ENCODE peak calls at places on chromosomes 13 and 19, in four cellular contexts. B, T, R and Z are unnamed samples.

GRCh38 chr13:77981191-77981925 is 62.7 kb upstream of the EDNRB start:
- DNase-seq in B (no peak), R (no peak), T (no peak), Z (no peak)

GRCh38 chr19:14118165-14119051 is 846 bp upstream of the PRKACA start:
- DNase-seq in B (peak), R (no peak), T (no peak), Z (peak)

GRCh38 chr13:89554801-89555200 is 1792.7 kb upstream of the MIR17HG start:
- DNase-seq in T (no peak), B (peak), R (no peak), Z (no peak)

GRCh38 chr13:106570354-106570822 is 2.5 kb upstream of the ARGLU1 start:
- DNase-seq in T (no peak), B (no peak), R (peak), Z (peak)

GRCh38 chr13:111095031-111095840 is 19.9 kb upstream of the ARHGEF7 start:
- DNase-seq in R (no peak), T (no peak), B (no peak), Z (no peak)

GRCh38 chr13:27182844-27183497 is 11.4 kb upstream of the USP12 start:
- DNase-seq in R (peak), T (no peak), B (peak), Z (no peak)

GRCh38 chr19:55146078-55146647 is 2.8 kb downstream of the TNNT1 start:
- DNase-seq in R (peak), T (no peak), B (no peak), Z (peak)

GRCh38 chr19:50252111-50252886 is 48.9 kb downstream of the MYH14 start:
- DNase-seq in T (no peak), R (peak), B (no peak), Z (peak)

GRCh38 chr19:51664997-51665396 is 18.4 kb upstream of the SIGLEC14 start:
- DNase-seq in T (no peak), R (no peak), B (no peak), Z (no peak)

GRCh38 chr13:30157616-30157993 is 149.7 kb downstream of the KATNAL1 start:
- DNase-seq in R (no peak), T (peak), B (no peak), Z (no peak)
- H2AFZ ChIP-seq in R (no peak), T (peak), B (no peak), Z (no peak)

GRCh38 chr13:39419068-39419467 is 183.9 kb downstream of the LHFPL6 start:
- DNase-seq in R (no peak), B (no peak), T (no peak), Z (no peak)

GRCh38 chr13:39418424-39418823 is 184.6 kb downstream of the LHFPL6 start:
- DNase-seq in B (no peak), T (no peak), R (no peak), Z (no peak)

GRCh38 chr13:39417643-39418042 is 185.3 kb downstream of the LHFPL6 start:
- DNase-seq in B (no peak), T (no peak), R (no peak), Z (peak)

GRCh38 chr13:39419866-39420265 is 183.1 kb downstream of the LHFPL6 start:
- DNase-seq in T (no peak), R (no peak), B (no peak), Z (no peak)

DNA sequence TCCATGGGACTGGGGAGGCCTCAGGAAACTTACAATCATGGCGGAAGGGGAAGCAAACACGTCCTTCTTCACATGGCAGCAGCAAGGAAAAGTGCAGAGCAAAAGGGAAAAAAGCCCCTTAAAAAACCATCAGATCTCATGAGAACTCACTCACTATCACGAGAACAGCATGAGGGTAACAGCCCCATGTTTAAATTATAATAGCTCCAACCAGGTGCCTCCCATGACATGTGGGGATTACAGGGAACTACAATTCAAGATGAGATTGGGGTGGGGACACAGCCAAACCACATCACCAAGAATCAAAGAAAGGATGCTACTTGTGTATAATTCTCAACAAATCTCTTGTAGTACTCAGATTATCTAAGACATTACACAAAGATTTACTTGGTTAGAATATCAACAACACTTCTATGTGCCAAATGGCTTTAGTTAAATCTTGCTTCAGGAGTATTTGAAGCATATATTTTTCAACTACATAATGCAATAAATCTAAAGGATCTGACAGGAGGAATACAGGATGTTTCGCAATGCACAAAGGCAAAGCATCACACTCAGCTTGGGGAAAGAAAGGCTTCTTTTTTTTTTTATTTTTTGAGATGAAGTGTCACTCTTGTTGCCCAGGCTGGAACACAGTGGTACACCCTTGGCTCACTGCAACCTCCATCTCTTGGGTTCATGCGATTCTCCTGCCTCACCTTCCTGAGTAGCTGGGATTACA is 180.0 kb downstream of the LHFPL6 start:
- DNase-seq in T (no peak), B (no peak), R (no peak), Z (peak)
- TF ChIP-seq EZH2 in T (no peak), B (no peak), R (no peak), Z (no peak)

DNA sequence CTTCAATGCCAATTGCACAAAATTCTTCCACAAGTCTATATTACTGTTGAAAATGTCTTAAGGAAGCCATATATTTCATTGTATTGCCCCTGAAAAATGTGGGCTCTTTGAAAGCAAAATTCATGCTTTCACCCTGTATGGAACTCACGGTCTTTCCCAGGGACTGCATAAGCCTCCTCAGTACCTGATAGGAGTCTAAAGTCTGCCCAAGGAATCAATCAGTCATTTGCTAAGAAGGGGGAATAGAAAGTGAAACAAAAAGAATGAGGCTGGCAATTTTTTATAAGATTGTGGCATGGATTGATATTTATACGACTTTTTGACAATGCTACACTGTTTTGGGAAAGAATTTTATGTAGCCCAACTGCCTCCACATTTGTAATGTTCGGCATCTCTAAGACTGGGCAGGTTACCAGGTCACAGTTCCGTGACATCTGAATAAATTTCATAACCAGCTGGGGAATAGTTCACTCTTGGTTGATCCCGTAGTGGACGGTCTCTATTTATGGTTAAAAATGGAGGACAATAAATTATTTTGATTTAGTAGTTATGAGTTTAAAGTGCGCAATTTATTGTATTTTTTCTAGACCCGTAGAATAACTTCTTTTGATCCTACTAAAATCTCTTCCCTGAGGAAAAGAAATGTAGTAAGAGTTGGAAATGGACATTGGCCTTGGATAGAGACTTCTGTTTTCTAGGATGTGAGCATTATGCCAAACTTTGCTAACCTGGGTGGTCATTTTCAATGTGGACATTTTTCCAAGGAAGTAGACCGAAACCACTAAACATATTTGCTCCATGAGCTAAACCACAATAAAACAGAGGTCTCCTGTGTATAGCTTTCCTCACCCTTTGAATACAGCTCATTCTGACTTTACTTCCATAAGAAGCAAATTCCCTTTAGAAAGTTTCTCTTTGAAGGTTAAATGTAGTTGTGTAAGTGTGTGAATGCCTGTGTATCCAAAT is 1585.3 kb downstream of the EFNB2 start:
- DNase-seq in R (no peak), B (no peak), T (no peak), Z (no peak)
- TF ChIP-seq JUNB in R (no peak), B (no peak), T (no peak), Z (no peak)

DNA sequence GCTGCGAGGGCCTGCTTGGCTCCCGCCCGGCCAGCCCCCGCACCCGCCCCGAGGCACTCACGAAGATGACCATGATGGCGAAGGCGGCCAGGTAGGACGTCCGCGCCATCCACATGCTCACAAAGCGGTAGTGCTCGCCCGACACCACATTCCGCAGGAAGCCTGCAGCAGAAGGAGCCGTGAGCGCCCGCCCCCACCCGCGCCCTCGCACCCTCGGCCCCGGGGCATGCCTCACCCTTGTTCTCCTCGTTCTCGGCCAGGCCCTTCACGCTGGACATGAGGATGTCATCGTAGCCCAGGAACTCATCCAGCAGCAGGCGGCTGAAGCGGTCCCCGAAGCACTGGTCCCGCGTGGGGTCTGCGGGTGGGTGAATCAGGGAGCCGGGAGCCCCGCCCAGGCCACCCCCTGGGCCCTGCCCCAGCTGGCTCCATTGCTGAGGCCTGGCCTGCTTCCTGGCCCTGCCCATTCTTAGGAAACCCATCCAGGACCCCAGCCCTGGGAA is 9.0 kb downstream of the TMEM259 start:
- DNase-seq in T (no peak), R (no peak), B (no peak), Z (no peak)
- H2AFZ ChIP-seq in T (no peak), R (no peak), B (no peak), Z (no peak)